ENCODE peak calls at places on chromosomes 7 and 10, in eight cellular contexts. Q is AG04449, A is tibial artery, Y is neural crest cell, M is neural progenitor cell, T is spleen, I is B cell, D is RWPE1. J is an unnamed sample.

GRCh38 chr7:25025218-25025671 is 45.3 kb upstream of the OSBPL3 start:
- DNase-seq in Q (peak; percentile 69), A (no peak), Y (no peak), M (no peak), T (no peak), I (no peak), D (peak; percentile 56), J (no peak)

GRCh38 chr10:87538092-87538795 is 33.6 kb downstream of the MINPP1 start:
- DNase-seq in Q (no peak), A (no peak), Y (no peak), M (peak; percentile 12), T (no peak), I (no peak), D (no peak), J (no peak)

GRCh38 chr10:110872145-110872983 is 636 bp downstream of the PDCD4 start:
- DNase-seq in Q (peak; percentile 24), A (peak; percentile 86), Y (peak; percentile 74), M (peak; percentile 93), T (peak; percentile 97), I (peak; percentile 81), D (peak; percentile 57), J (peak; percentile 86)

GRCh38 chr10:3471497-3471896 is 298.9 kb upstream of the PITRM1 start:
- DNase-seq in Q (no peak), A (no peak), Y (no peak), M (no peak), T (no peak), I (no peak), D (no peak), J (no peak)

GRCh38 chr7:111744501-111745155 is 182.3 kb upstream of the IMMP2L start:
- DNase-seq in Q (peak; percentile 54), A (no peak), Y (no peak), M (no peak), T (no peak), I (no peak), D (no peak), J (no peak)

GRCh38 chr7:156764016-156764669 is 123.6 kb downstream of the RNF32 start:
- DNase-seq in Q (no peak), A (no peak), Y (peak; percentile 45), M (peak; percentile 75), T (no peak), I (no peak), D (peak; percentile 46), J (no peak)

GRCh38 chr10:77315511-77316129 is 322.0 kb downstream of the KCNMA1 start:
- DNase-seq in Q (no peak), A (no peak), Y (no peak), M (no peak), T (no peak), I (no peak), D (no peak), J (no peak)

GRCh38 chr10:14565199-14565598 is 209.5 kb downstream of the FAM107B start:
- DNase-seq in Q (no peak), A (no peak), Y (no peak), M (no peak), T (no peak), I (no peak), D (no peak), J (no peak)

GRCh38 chr10:118590334-118590733 is 5.1 kb downstream of the PRLHR start:
- DNase-seq in Q (no peak), A (no peak), Y (no peak), M (peak; percentile 5), T (no peak), I (no peak), D (peak; percentile 34), J (no peak)

GRCh38 chr7:78760620-78761355 is 692.7 kb downstream of the MAGI2 start:
- DNase-seq in Q (no peak), A (no peak), Y (no peak), M (no peak), T (no peak), I (no peak), D (no peak), J (no peak)

GRCh38 chr7:964401-965231 is 10.1 kb upstream of the ADAP1 start:
- DNase-seq in Q (no peak), A (peak; percentile 82), Y (no peak), M (peak; percentile 82), T (peak; percentile 73), I (no peak), D (no peak), J (peak; percentile 59)

GRCh38 chr7:124919841-124920240 is 9.8 kb downstream of the POT1 start:
- DNase-seq in Q (no peak), A (no peak), Y (no peak), M (no peak), T (no peak), I (no peak), D (no peak), J (no peak)

GRCh38 chr10:99279626-99280111 is 44.0 kb upstream of the HPSE2 start:
- DNase-seq in Q (peak; percentile 50), A (no peak), Y (no peak), M (no peak), T (no peak), I (no peak), D (no peak), J (no peak)

GRCh38 chr7:109641445-109641844 is 1071.8 kb downstream of the DNAJB9 start:
- DNase-seq in Q (no peak), A (no peak), Y (no peak), M (no peak), T (no peak), I (no peak), D (no peak), J (no peak)

GRCh38 chr10:123009105-123009805 is 449 bp downstream of the ACADSB start:
- DNase-seq in Q (no peak), A (no peak), Y (peak; percentile 4), M (peak; percentile 51), T (peak; percentile 88), I (peak; percentile 27), D (peak; percentile 30), J (peak; percentile 43)

GRCh38 chr7:143002106-143002505 is 24.8 kb downstream of the OR9A2 start:
- DNase-seq in Q (no peak), A (no peak), Y (no peak), M (peak; percentile 30), T (no peak), I (peak; percentile 23), D (peak; percentile 16), J (no peak)

GRCh38 chr10:71079761-71080380 is 132.5 kb upstream of the UNC5B start:
- DNase-seq in Q (no peak), A (peak; percentile 51), Y (no peak), M (peak; percentile 1), T (peak; percentile 73), I (no peak), D (no peak), J (no peak)
- TF ChIP-seq CTCF in Q (no peak), A (no peak), Y (no peak), M (no peak), T (no peak), I (no peak), D (no peak), J (no peak)

DNA sequence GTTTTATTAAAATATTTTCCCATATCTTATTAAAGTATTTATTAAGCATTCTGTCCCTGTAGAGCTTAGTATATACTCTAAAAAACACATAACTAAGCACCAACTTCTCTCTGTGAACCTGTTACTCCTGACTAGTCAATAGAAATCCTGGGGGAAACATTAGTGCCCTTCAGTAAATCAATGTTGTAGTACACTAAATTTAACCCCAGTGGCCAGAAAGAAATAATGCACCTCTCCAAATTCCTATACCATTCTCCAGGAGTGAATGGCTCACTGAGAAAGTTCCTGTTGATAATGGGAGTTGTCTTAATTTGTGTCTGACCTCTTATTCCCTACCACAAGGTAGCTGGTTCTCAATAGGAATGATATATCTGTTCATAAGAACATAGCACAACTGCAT is 188.2 kb downstream of the SEMA3D start:
- DNase-seq in Q (no peak), A (no peak), Y (no peak), M (no peak), T (no peak), I (no peak), D (no peak), J (no peak)
- TF ChIP-seq CTCF in Q (no peak), A (no peak), Y (peak; percentile 30), M (peak; percentile 30), T (no peak), I (no peak), D (no peak), J (no peak)

GRCh38 chr10:92181575-92181974 is 109.3 kb downstream of the CPEB3 start:
- DNase-seq in Q (no peak), A (no peak), Y (no peak), M (no peak), T (no peak), I (peak; percentile 13), D (peak; percentile 12), J (no peak)
- TF ChIP-seq CTCF in Q (peak; percentile 10), A (no peak), Y (peak; percentile 55), M (peak; percentile 34), T (no peak), I (peak; percentile 43), D (no peak), J (peak; percentile 48)

GRCh38 chr10:116490028-116490662 is 55.6 kb upstream of the PNLIP start:
- DNase-seq in Q (no peak), A (no peak), Y (no peak), M (peak; percentile 53), T (no peak), I (no peak), D (peak; percentile 59), J (no peak)
- TF ChIP-seq CTCF in Q (peak; percentile 45), A (peak; percentile 22), Y (peak; percentile 85), M (peak; percentile 89), T (peak; percentile 47), I (peak; percentile 62), D (peak; percentile 74), J (peak; percentile 76)

GRCh38 chr7:140238778-140239652 is 62.2 kb upstream of the KDM7A start:
- DNase-seq in Q (no peak), A (no peak), Y (no peak), M (no peak), T (no peak), I (no peak), D (no peak), J (no peak)

GRCh38 chr7:140242057-140243031 is 65.6 kb upstream of the KDM7A start:
- DNase-seq in Q (no peak), A (no peak), Y (no peak), M (no peak), T (peak; percentile 84), I (peak; percentile 33), D (no peak), J (peak; percentile 70)

GRCh38 chr7:140237390-140237789 is 60.6 kb upstream of the KDM7A start:
- DNase-seq in Q (no peak), A (no peak), Y (no peak), M (no peak), T (no peak), I (no peak), D (no peak), J (no peak)

GRCh38 chr7:140236626-140237025 is 59.8 kb upstream of the KDM7A start:
- DNase-seq in Q (no peak), A (no peak), Y (no peak), M (no peak), T (no peak), I (no peak), D (no peak), J (no peak)

DNA sequence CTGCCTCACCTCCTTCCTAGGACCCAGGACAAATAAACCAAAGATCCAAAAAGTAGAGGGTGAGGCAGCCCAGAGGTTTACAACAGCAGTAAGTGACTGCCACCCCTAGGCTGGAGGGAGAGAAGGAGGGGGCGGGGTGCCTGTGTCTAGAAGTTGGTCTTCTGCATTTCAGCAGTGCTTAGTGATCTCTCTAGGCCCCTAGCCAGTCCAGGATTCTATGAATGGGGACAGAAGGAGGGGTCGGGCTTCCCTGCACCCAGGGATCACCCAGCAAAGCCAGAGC is 62.8 kb upstream of the KDM7A start:
- DNase-seq in Q (no peak), A (no peak), Y (no peak), M (no peak), T (no peak), I (no peak), D (no peak), J (no peak)
- TF ChIP-seq CTCF in Q (no peak), A (no peak), Y (no peak), M (no peak), T (no peak), I (no peak), D (no peak), J (no peak)